ENCODE peak calls at places on chromosome 9, in five cellular contexts. One of them, this sample, is unnamed.

GRCh38 chr9:34559616-34560546 is 29.6 kb downstream of the CNTFR start:
- DNase-seq in sigmoid colon: no peak
- DNase-seq in tibial nerve: peak; percentile 37
- DNase-seq in A549: peak; percentile 50
- DNase-seq in stomach: peak; percentile 59
- DNase-seq in this sample: no peak

GRCh38 chr9:120281665-120282064 is 298.3 kb downstream of the CDK5RAP2 start:
- DNase-seq in tibial nerve: no peak
- DNase-seq in A549: no peak
- DNase-seq in sigmoid colon: no peak
- DNase-seq in stomach: no peak
- DNase-seq in this sample: no peak

GRCh38 chr9:23669776-23670175 is 156.3 kb downstream of the ELAVL2 start:
- DNase-seq in A549: no peak
- DNase-seq in tibial nerve: no peak
- DNase-seq in stomach: no peak
- DNase-seq in sigmoid colon: no peak
- DNase-seq in this sample: no peak

GRCh38 chr9:98795970-98796363 is 388 bp downstream of the ANKS6 start:
- DNase-seq in sigmoid colon: no peak
- DNase-seq in stomach: peak; percentile 46
- DNase-seq in tibial nerve: no peak
- DNase-seq in A549: no peak
- DNase-seq in this sample: peak; percentile 92

GRCh38 chr9:96604005-96604320 is 15.7 kb downstream of the CDC14B start:
- DNase-seq in stomach: no peak
- DNase-seq in tibial nerve: peak; percentile 41
- DNase-seq in A549: no peak
- DNase-seq in sigmoid colon: peak; percentile 75
- DNase-seq in this sample: no peak

GRCh38 chr9:128913048-128913900 is 7.5 kb upstream of the PHYHD1 start:
- DNase-seq in A549: peak; percentile 42
- DNase-seq in sigmoid colon: no peak
- DNase-seq in tibial nerve: no peak
- DNase-seq in stomach: no peak
- DNase-seq in this sample: peak; percentile 30

GRCh38 chr9:36021968-36022367 is 14.7 kb upstream of the RECK start:
- DNase-seq in stomach: no peak
- DNase-seq in tibial nerve: no peak
- DNase-seq in sigmoid colon: no peak
- DNase-seq in A549: no peak
- DNase-seq in this sample: no peak

GRCh38 chr9:21110708-21111576 is 30.7 kb downstream of the IFNW1 start:
- DNase-seq in tibial nerve: peak; percentile 62
- DNase-seq in stomach: no peak
- DNase-seq in sigmoid colon: no peak
- DNase-seq in A549: peak; percentile 40
- DNase-seq in this sample: no peak

GRCh38 chr9:1005043-1005667 is 28.7 kb downstream of the DMRT3 start:
- DNase-seq in A549: peak; percentile 25
- DNase-seq in stomach: no peak
- DNase-seq in sigmoid colon: no peak
- DNase-seq in tibial nerve: peak; percentile 25
- DNase-seq in this sample: peak; percentile 32

GRCh38 chr9:93115486-93115885 is 18.6 kb downstream of the NINJ1 start:
- DNase-seq in stomach: no peak
- DNase-seq in tibial nerve: no peak
- DNase-seq in sigmoid colon: peak; percentile 22
- DNase-seq in A549: no peak
- DNase-seq in this sample: peak; percentile 19

GRCh38 chr9:1619915-1620705 is 395.0 kb upstream of the SMARCA2 start:
- DNase-seq in stomach: no peak
- DNase-seq in sigmoid colon: no peak
- DNase-seq in A549: no peak
- DNase-seq in tibial nerve: no peak
- DNase-seq in this sample: no peak

GRCh38 chr9:16530669-16531461 is 339.6 kb downstream of the BNC2 start:
- DNase-seq in tibial nerve: no peak
- DNase-seq in stomach: no peak
- DNase-seq in A549: no peak
- DNase-seq in sigmoid colon: peak; percentile 88
- DNase-seq in this sample: peak; percentile 15

GRCh38 chr9:3887121-3887797 is 361.5 kb upstream of the RFX3 start:
- DNase-seq in tibial nerve: no peak
- DNase-seq in sigmoid colon: no peak
- DNase-seq in A549: no peak
- DNase-seq in stomach: no peak
- DNase-seq in this sample: no peak

GRCh38 chr9:98783518-98784226 is 12.7 kb downstream of the ANKS6 start:
- DNase-seq in A549: no peak
- DNase-seq in stomach: no peak
- DNase-seq in sigmoid colon: no peak
- DNase-seq in tibial nerve: no peak
- DNase-seq in this sample: no peak

GRCh38 chr9:130172858-130173461 is 756 bp downstream of the NCS1 start:
- DNase-seq in sigmoid colon: peak; percentile 81
- DNase-seq in A549: peak; percentile 42
- DNase-seq in stomach: no peak
- DNase-seq in tibial nerve: no peak
- DNase-seq in this sample: peak; percentile 87
- TF ChIP-seq EP300 in sigmoid colon: no peak
- TF ChIP-seq EP300 in A549: no peak
- TF ChIP-seq EP300 in stomach: no peak
- TF ChIP-seq EP300 in tibial nerve: no peak
- TF ChIP-seq EP300 in this sample: no peak

GRCh38 chr9:94921656-94922055 is 195.2 kb downstream of the AOPEP start:
- DNase-seq in tibial nerve: no peak
- DNase-seq in sigmoid colon: no peak
- DNase-seq in stomach: no peak
- DNase-seq in A549: no peak
- DNase-seq in this sample: no peak
- H3K4me1 ChIP-seq in tibial nerve: peaks cover 33% of the 10 kb centered on the region
- H3K4me1 ChIP-seq in sigmoid colon: peaks cover 44% of the 10 kb centered on the region
- H3K4me1 ChIP-seq in stomach: peaks cover 27% of the 10 kb centered on the region
- H3K4me1 ChIP-seq in A549: peaks cover 93% of the 10 kb centered on the region
- H3K4me1 ChIP-seq in this sample: peaks cover 48% of the 10 kb centered on the region

GRCh38 chr9:134863306-134863902 is 17.2 kb upstream of the FCN2 start:
- DNase-seq in stomach: no peak
- DNase-seq in sigmoid colon: peak; percentile 72
- DNase-seq in tibial nerve: no peak
- DNase-seq in A549: no peak
- DNase-seq in this sample: no peak

GRCh38 chr9:134861586-134862334 is 18.9 kb upstream of the FCN2 start:
- DNase-seq in A549: no peak
- DNase-seq in tibial nerve: no peak
- DNase-seq in sigmoid colon: peak; percentile 50
- DNase-seq in stomach: no peak
- DNase-seq in this sample: no peak

GRCh38 chr9:134860510-134860909 is 20.1 kb upstream of the FCN2 start:
- DNase-seq in A549: no peak
- DNase-seq in tibial nerve: no peak
- DNase-seq in stomach: no peak
- DNase-seq in sigmoid colon: peak; percentile 29
- DNase-seq in this sample: no peak

GRCh38 chr9:134864821-134865190 is 15.8 kb upstream of the FCN2 start:
- DNase-seq in stomach: no peak
- DNase-seq in A549: no peak
- DNase-seq in tibial nerve: no peak
- DNase-seq in sigmoid colon: peak; percentile 48
- DNase-seq in this sample: no peak

GRCh38 chr9:134863941-134864820 is 16.4 kb upstream of the FCN2 start:
- DNase-seq in sigmoid colon: peak; percentile 78
- DNase-seq in stomach: no peak
- DNase-seq in tibial nerve: no peak
- DNase-seq in A549: no peak
- DNase-seq in this sample: no peak
- H3K4me3 ChIP-seq in sigmoid colon: no peak overlapping the region
- H3K4me3 ChIP-seq in stomach: no peak overlapping the region
- H3K4me3 ChIP-seq in tibial nerve: no peak overlapping the region
- H3K4me3 ChIP-seq in A549: no peak overlapping the region
- H3K4me3 ChIP-seq in this sample: no peak overlapping the region

DNA sequence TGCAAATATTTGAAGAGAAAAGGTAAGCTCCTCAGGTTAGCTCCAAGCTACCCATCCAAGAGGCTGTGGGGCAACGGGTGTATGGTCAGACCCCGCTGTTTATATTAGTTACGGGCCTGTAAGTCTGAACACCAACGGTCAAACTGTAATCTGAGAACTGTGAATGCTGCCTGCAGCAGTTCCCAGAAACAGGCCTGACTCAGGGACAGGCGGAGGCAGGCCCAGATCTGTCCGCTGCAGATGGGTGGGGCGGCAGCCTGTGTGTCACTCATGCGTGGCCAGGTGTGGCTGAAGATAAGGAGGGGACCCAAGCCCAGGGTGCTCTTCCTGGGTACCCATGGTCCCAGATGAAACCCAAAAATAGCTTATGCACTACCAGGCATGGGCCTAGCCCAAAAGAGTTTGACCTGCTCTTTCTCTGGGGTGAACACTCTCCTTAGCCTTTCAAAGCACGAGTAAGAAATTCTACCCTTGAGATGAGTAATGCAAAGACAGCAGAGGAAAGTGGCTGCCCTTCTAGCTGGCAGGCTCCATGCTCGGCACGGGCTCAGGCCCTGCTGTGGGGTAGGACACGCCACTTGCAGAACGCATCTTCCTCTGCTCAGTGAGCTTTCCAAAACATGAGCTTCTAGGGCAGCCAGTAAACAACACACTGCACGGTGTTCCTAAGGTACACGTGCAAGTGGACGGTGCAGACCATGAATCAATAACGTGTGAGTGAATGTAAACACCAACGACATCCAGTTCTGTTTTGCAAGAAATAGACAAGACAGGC is 9.1 kb downstream of the UBAC1 start:
- DNase-seq in sigmoid colon: no peak
- DNase-seq in A549: no peak
- DNase-seq in tibial nerve: no peak
- DNase-seq in stomach: peak; percentile 35
- DNase-seq in this sample: no peak
- TF ChIP-seq EP300 in sigmoid colon: no peak
- TF ChIP-seq EP300 in A549: no peak
- TF ChIP-seq EP300 in tibial nerve: no peak
- TF ChIP-seq EP300 in stomach: no peak
- TF ChIP-seq EP300 in this sample: no peak

DNA sequence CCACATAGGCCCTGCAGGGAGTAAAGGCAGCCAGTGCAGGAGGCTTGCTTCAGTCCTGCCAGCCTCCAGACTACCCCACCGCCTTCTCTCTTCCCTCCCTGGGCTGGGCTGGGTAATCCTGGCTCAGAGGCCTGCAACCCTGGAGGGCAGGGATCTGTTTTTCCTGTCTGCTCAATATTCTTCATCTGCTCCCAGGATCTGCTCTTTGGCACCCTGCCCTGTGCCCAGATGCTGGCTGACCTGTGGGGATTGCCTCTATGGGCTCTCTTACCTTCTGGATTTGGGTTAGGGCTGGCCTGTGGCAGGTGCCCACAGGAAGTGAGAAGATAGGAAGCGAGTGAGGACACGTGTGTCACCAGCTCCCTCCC is 7.3 kb upstream of the ANGPTL2 start:
- DNase-seq in A549: no peak
- DNase-seq in tibial nerve: no peak
- DNase-seq in sigmoid colon: peak; percentile 69
- DNase-seq in stomach: no peak
- DNase-seq in this sample: no peak
- H3K4me1 ChIP-seq in A549: peaks cover 14% of the 10 kb centered on the region
- H3K4me1 ChIP-seq in tibial nerve: peaks cover 49% of the 10 kb centered on the region
- H3K4me1 ChIP-seq in sigmoid colon: peaks cover 67% of the 10 kb centered on the region
- H3K4me1 ChIP-seq in stomach: peaks cover 24% of the 10 kb centered on the region
- H3K4me1 ChIP-seq in this sample: peaks cover 37% of the 10 kb centered on the region

GRCh38 chr9:127574089-127574921 is 37.8 kb upstream of the STXBP1 start:
- DNase-seq in stomach: peak; percentile 97
- DNase-seq in tibial nerve: no peak
- DNase-seq in A549: peak; percentile 70
- DNase-seq in sigmoid colon: no peak
- DNase-seq in this sample: no peak
- H3K4me3 ChIP-seq in stomach: no peak overlapping the region
- H3K4me3 ChIP-seq in tibial nerve: no peak overlapping the region
- H3K4me3 ChIP-seq in A549: no peak overlapping the region
- H3K4me3 ChIP-seq in sigmoid colon: no peak overlapping the region
- H3K4me3 ChIP-seq in this sample: no peak overlapping the region

This sample was measured in upper lobe of left lung.